ENCODE peak calls at places on chromosome 16, in seven cellular contexts. D is Calu3, F is neural crest cell, T is dorsolateral prefrontal cortex, J is cardiac fibroblast, Q is bronchial epithelial cell, M is heart right ventricle. I is an unnamed sample.

GRCh38 chr16:88759245-88759975 is 25.6 kb downstream of the PIEZO1 start:
- DNase-seq in D (no peak), F (no peak), T (no peak), J (peak), Q (no peak), M (no peak), I (no peak)

GRCh38 chr16:56964243-56965148 is 2.7 kb downstream of the CETP start:
- DNase-seq in D (peak), F (peak), T (peak), J (peak), Q (peak), M (peak), I (no peak)

GRCh38 chr16:14362774-14363371 is 267.2 kb downstream of the PARN start:
- DNase-seq in D (no peak), F (no peak), T (no peak), J (no peak), Q (no peak), M (no peak), I (no peak)

GRCh38 chr16:53504161-53504663 is 1.2 kb upstream of the AKTIP start:
- DNase-seq in D (peak), F (peak), T (peak), J (peak), Q (no peak), M (peak), I (no peak)

GRCh38 chr16:69466547-69466946 is 42.1 kb downstream of the CYB5B start:
- DNase-seq in D (no peak), F (no peak), T (no peak), J (no peak), Q (no peak), M (no peak), I (no peak)

GRCh38 chr16:84362410-84362809 is 5.9 kb upstream of the ATP2C2 start:
- DNase-seq in D (no peak), F (peak), T (no peak), J (no peak), Q (no peak), M (no peak), I (no peak)

GRCh38 chr16:89646270-89646669 is 11.2 kb downstream of the CHMP1A start:
- DNase-seq in D (no peak), F (no peak), T (no peak), J (no peak), Q (no peak), M (no peak), I (no peak)

GRCh38 chr16:31193874-31194273 is 8.7 kb downstream of the PYCARD start:
- DNase-seq in D (no peak), F (no peak), T (no peak), J (no peak), Q (no peak), M (no peak), I (no peak)

GRCh38 chr16:51359141-51359960 is 208.3 kb upstream of the SALL1 start:
- DNase-seq in D (no peak), F (peak), T (peak), J (peak), Q (no peak), M (peak), I (no peak)

GRCh38 chr16:19135896-19136438 is 22.2 kb downstream of the ITPRIPL2 start:
- DNase-seq in D (peak), F (no peak), T (no peak), J (no peak), Q (peak), M (peak), I (peak)

GRCh38 chr16:71473891-71474290 is 11.8 kb upstream of the ZNF23 start:
- DNase-seq in D (no peak), F (no peak), T (no peak), J (no peak), Q (peak), M (no peak), I (peak)

GRCh38 chr16:55569025-55569424 is 2.5 kb downstream of the CAPNS2 start:
- DNase-seq in D (no peak), F (no peak), T (no peak), J (peak), Q (peak), M (no peak), I (no peak)

GRCh38 chr16:6643083-6643686 is 689.5 kb upstream of the RBFOX1 start:
- DNase-seq in D (peak), F (peak), T (peak), J (peak), Q (peak), M (peak), I (peak)

GRCh38 chr16:11100239-11100750 is 155.7 kb downstream of the SOCS1 start:
- DNase-seq in D (no peak), F (no peak), T (no peak), J (peak), Q (no peak), M (peak), I (no peak)

GRCh38 chr16:67445126-67445426 is 14.2 kb downstream of the HSD11B2 start:
- DNase-seq in D (no peak), F (no peak), T (no peak), J (no peak), Q (no peak), M (no peak), I (no peak)
- TF ChIP-seq CTCF in D (no peak), F (no peak), T (no peak), J (no peak), Q (no peak), M (no peak), I (no peak)

GRCh38 chr16:66278111-66278531 is 88.4 kb upstream of the CDH5 start:
- DNase-seq in D (peak), F (no peak), T (peak), J (no peak), Q (peak), M (no peak), I (peak)

GRCh38 chr16:66277311-66278070 is 89.0 kb upstream of the CDH5 start:
- DNase-seq in D (no peak), F (no peak), T (peak), J (no peak), Q (peak), M (no peak), I (no peak)

GRCh38 chr16:66274335-66275110 is 92.0 kb upstream of the CDH5 start:
- DNase-seq in D (no peak), F (no peak), T (peak), J (peak), Q (peak), M (no peak), I (no peak)

GRCh38 chr16:66275795-66276428 is 90.6 kb upstream of the CDH5 start:
- DNase-seq in D (peak), F (peak), T (peak), J (peak), Q (peak), M (no peak), I (peak)

DNA sequence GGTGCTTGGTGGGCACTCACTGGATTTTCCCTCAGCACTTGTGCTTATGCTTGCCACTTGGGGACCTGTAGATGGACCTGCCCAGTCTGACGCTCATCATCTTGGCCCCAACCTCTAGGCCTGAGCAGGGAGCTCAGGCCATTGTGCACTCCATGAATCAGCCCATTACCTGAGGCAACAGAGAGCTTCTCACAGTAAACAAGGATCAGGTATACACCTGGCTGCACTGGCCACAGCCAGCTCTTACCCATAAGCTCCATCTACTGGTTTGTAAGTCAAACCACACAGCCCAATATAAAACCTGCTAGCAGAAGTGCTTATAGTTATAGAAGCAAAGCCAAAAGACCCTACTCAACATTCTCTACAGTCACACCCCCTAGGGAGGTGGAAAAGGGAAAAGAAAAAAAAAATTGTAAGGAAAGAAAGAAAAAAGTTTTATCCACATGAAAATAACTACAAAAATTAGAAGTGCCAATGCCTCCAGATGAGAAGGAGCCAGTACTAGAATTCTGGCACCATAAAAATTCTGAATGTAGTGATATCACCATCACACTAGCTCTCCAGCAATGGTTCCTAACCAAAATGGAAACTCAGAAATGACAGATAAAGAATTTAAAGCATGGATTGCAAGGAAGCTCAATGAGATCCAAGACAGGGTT is 87.8 kb upstream of the CDH5 start:
- DNase-seq in D (peak), F (no peak), T (peak), J (no peak), Q (peak), M (no peak), I (no peak)
- TF ChIP-seq CTCF in D (no peak), F (no peak), T (no peak), J (no peak), Q (peak), M (no peak), I (no peak)

DNA sequence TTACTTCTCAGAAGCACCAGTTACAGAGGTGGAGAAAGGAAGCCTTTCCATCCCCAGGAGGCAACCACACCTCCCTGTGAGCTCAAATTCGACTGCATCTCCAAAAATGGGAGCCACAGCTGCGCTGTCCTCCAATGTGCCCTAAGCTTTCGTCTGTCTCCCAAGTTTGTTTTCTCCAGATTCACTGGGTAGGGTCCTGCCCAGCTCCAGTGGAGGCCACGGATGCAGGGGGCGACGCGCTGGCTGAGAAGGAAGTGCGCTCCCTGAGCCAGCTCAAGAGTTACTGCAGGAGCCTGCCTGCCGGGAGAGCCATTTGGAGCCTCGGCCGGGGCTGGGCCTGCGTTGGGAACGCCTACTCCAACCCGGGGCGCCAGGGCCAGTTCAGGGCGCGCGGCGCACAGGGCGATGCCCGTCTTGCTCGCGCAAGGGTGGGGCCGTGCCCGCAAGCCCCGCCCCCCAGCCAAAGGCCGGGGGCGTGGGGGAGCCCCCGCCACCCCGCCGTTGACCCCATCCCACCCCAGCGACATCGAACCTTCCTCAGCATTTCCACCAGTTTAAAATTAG is 19.5 kb downstream of the SIAH1 start:
- DNase-seq in D (peak), F (peak), T (peak), J (peak), Q (peak), M (peak), I (peak)
- TF ChIP-seq CTCF in D (no peak), F (no peak), T (no peak), J (peak), Q (no peak), M (peak), I (no peak)

DNA sequence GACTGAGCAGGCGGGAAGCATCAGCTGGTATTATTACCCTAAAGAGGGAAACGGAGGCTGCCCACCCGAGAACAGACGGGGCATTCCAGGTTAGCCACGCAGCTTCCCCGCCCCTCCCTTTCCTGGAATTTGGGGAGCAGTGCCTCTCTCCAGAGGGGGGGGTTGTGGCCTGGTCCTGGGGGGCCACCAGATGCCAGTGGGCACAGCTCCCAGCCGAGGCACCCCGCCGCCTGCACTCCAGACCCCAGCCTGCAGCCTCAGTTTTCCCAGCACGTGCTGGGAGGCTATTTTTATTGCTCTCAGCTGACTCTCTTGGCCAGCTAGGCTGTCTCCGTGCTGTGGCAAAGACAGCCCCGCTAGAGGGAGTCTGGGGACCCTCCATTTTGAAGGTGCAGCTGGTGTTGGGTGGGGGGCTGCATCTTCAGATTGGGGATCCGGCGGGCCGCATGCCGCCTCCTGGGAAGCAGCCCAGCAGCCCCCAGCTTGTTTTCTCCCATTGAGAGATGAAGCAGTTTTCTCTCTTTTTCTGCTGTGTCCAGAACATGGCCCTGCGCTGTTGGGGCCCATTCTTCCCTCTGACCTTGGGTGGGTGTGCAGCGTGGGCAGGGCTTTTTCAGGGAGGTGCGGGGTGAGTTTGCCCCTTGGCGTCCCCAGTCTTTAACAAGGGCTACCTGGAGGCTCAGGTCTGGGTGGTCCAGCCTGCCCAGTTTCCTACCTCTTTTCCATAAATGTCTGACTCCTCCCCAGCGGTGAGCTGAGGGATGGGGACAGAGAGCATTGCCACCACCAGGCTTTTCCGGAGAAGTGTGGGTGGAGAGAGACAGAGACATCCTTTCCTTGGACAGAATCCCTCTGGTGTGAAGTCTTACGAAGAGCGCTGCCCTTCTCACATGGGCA is 62.5 kb upstream of the GSE1 start:
- DNase-seq in D (no peak), F (no peak), T (no peak), J (no peak), Q (no peak), M (no peak), I (no peak)
- TF ChIP-seq CTCF in D (no peak), F (no peak), T (no peak), J (peak), Q (no peak), M (peak), I (no peak)

GRCh38 chr16:8173111-8173644 is 417.1 kb downstream of the TMEM114 start:
- DNase-seq in D (peak), F (peak), T (peak), J (peak), Q (peak), M (peak), I (peak)
- TF ChIP-seq CTCF in D (peak), F (peak), T (peak), J (peak), Q (peak), M (peak), I (peak)

GRCh38 chr16:65576631-65577030 is 454.8 kb upstream of the CDH11 start:
- DNase-seq in D (no peak), F (no peak), T (no peak), J (no peak), Q (no peak), M (no peak), I (no peak)
- TF ChIP-seq CTCF in D (no peak), F (no peak), T (no peak), J (no peak), Q (no peak), M (no peak), I (no peak)

DNA sequence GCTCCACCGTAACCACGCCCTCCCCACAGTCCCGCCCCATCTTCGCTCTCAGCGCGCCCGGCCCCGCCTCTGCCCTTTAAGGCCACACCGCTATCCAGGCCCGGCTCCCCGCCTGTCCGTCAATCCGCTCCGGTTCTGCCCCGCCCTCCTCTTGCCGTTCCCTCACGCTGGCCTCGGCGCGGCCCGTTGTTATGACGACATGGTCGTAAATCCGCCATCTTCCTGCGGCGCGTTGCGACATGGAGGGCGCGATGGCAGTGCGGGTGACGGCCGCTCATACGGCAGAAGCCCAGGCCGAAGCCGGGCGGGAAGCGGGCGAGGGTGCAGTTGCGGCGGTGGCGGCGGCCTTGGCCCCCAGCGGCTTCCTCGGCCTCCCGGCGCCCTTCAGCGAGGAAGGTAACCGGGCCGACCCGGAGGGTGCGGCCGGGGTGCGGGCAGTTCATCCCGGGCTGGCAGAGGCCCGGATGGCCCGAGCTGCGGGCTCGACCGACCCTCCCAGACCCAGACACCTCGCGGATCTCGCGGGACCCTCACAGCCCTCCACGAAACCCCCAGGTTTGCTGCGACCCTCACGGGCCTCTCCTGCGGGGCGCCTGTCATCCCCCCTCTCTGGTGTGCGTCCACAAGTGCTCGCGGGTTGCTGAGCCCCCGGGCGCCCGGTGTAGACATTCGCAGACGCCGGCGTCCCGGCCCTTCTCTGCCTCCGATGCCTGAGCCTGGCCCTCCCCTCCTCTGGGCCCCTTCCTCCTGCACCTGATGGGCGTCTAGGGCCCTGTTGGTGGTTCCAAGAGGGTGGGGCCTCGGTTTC is at the start of gene E4F1:
- DNase-seq in D (peak), F (peak), T (peak), J (peak), Q (peak), M (peak), I (peak)
- TF ChIP-seq CTCF in D (no peak), F (no peak), T (no peak), J (no peak), Q (no peak), M (peak), I (peak)

GRCh38 chr16:78727536-78727935 is 628.1 kb downstream of the WWOX start:
- DNase-seq in D (no peak), F (no peak), T (no peak), J (no peak), Q (no peak), M (no peak), I (no peak)
- TF ChIP-seq CTCF in D (no peak), F (peak), T (no peak), J (no peak), Q (no peak), M (no peak), I (no peak)

GRCh38 chr16:67841816-67842508 is at the start of gene THAP11:
- DNase-seq in D (peak), F (peak), T (peak), J (peak), Q (peak), M (peak), I (peak)

GRCh38 chr16:67842509-67843342 is 606 bp downstream of the THAP11 start:
- DNase-seq in D (peak), F (peak), T (peak), J (peak), Q (no peak), M (peak), I (peak)

GRCh38 chr16:67841198-67841815 is 813 bp upstream of the THAP11 start:
- DNase-seq in D (no peak), F (no peak), T (no peak), J (no peak), Q (no peak), M (no peak), I (no peak)

GRCh38 chr16:67844441-67844840 is 2.3 kb upstream of the NUTF2 start:
- DNase-seq in D (no peak), F (no peak), T (no peak), J (peak), Q (peak), M (no peak), I (peak)

DNA sequence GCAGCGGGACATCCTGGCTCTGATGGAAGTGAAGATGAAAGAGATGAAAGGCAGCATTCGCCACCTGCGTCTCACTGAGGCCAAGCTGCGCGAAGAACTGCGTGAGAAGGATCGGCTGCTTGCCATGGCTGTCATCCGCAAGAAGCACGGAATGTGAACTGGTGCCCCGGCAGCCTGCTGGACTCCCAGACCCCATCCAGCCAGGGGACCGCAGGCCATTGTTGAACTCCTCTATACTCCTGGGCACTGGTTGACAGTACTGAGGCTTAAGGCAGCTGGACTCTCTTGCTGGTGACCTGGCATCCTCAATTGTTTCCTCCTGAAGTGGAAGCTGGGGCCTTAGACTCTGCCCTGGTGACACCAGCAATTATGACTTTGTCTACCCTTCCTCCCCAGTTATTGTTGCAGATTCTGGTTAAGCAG is 1.2 kb downstream of the THAP11 start:
- DNase-seq in D (no peak), F (peak), T (no peak), J (no peak), Q (no peak), M (no peak), I (no peak)
- TF ChIP-seq CTCF in D (no peak), F (peak), T (no peak), J (no peak), Q (no peak), M (no peak), I (no peak)

I was measured in RWPE1.